ENCODE peak calls at places on chromosome 13, in four cellular contexts. J is H1, F is body of pancreas, B is A549. C is an unnamed sample.

GRCh38 chr13:38002596-38002995 is 133.0 kb upstream of the TRPC4 start:
- DNase-seq in J (no peak), B (no peak), F (no peak), C (no peak)

GRCh38 chr13:99371956-99372355 is 64.8 kb upstream of the GPR183 start:
- DNase-seq in F (peak), B (no peak), J (no peak), C (no peak)

GRCh38 chr13:20263393-20264044 is 31.4 kb upstream of the GJB6 start:
- DNase-seq in F (no peak), J (no peak), B (no peak), C (no peak)

GRCh38 chr13:95050800-95051620 is 250.2 kb downstream of the ABCC4 start:
- DNase-seq in B (no peak), J (no peak), F (no peak), C (no peak)

GRCh38 chr13:35760678-35761308 is 284.3 kb upstream of the MAB21L1 start:
- DNase-seq in B (no peak), J (no peak), F (no peak), C (no peak)

GRCh38 chr13:24073657-24074056 is 86.9 kb upstream of the SPATA13 start:
- DNase-seq in F (no peak), J (no peak), B (no peak), C (no peak)

GRCh38 chr13:79723462-79724116 is 242.6 kb downstream of the NDFIP2 start:
- DNase-seq in B (no peak), F (no peak), J (no peak), C (no peak)

GRCh38 chr13:91133941-91134772 is 213.3 kb upstream of the MIR17HG start:
- DNase-seq in F (peak), J (no peak), B (peak), C (no peak)

GRCh38 chr13:52156724-52157251 is 2.6 kb downstream of the NEK3 start:
- DNase-seq in B (no peak), J (no peak), F (no peak), C (no peak)

GRCh38 chr13:108987488-108987887 is 358.1 kb downstream of the MYO16 start:
- DNase-seq in F (no peak), J (no peak), B (no peak), C (no peak)

GRCh38 chr13:74145249-74145970 is 11.2 kb upstream of the KLF12 start:
- DNase-seq in F (no peak), J (no peak), B (no peak), C (no peak)

GRCh38 chr13:34347784-34348573 is 530.0 kb downstream of the RFC3 start:
- DNase-seq in J (no peak), F (peak), B (no peak), C (no peak)

GRCh38 chr13:89315287-89315686 is 1644.1 kb downstream of the SLITRK5 start:
- DNase-seq in J (no peak), B (no peak), F (no peak), C (no peak)

GRCh38 chr13:113947321-113948033 is 26.4 kb downstream of the C13orf46 start:
- DNase-seq in F (peak), J (no peak), B (peak), C (no peak)

GRCh38 chr13:110705826-110706569 is at the start of gene CARS2:
- DNase-seq in J (peak), B (peak), F (peak), C (peak)
- TF ChIP-seq POLR2A in J (peak), B (peak), F (peak), C (peak)

GRCh38 chr13:45433381-45433790 is 15.2 kb upstream of the SLC25A30 start:
- DNase-seq in F (no peak), J (no peak), B (no peak), C (no peak)
- TF ChIP-seq POLR2A in F (no peak), J (no peak), B (no peak), C (no peak)

DNA sequence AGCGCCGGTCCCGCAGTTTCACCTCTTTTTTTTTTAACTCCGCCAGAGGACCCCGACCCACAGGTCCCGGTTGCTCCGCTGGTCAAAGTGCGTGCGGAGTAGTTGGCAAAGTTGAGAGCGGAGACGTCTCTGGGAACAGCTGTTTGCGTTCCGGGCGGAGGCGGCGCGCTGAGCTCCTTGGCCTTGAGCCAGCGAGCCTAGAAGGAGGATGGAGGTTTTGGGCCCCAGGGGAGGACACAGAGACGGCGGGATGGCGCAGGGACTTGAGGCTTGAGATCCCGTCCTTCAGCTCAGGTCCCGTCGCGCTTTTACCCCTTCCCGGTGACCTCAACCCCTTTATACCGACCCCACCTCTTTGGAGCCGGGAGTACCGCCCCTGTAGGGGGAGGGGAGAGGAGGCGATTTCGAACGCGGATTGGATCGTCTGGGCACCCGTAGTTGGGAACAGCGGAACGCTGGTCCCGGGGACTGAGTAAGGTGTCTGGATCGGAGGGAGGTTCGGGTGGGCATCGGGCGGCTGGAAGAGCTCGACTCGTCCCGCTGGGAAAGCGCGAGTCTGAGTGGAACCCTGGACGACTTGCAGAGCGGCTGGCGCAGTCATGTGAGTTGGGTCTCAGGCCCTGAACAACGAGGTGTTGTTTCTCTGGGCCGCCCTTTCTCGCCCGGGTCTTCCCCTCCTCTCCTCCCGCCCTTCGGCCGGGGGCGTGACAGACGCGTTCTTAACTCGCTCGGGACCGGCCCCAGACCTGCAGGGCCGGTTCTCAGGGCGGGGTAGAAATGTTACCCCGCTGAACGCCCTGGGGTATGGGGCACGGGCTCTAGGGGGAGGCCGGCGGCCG is at the start of gene WBP4:
- DNase-seq in B (peak), F (peak), J (peak), C (peak)
- TF ChIP-seq POLR2A in B (peak), F (peak), J (peak), C (peak)

GRCh38 chr13:77309254-77309653 is 17.6 kb downstream of the MYCBP2 start:
- DNase-seq in B (no peak), J (no peak), F (no peak), C (no peak)

GRCh38 chr13:77310579-77311279 is 16.2 kb downstream of the MYCBP2 start:
- DNase-seq in B (no peak), F (no peak), J (no peak), C (no peak)

GRCh38 chr13:77313923-77314322 is 13.0 kb downstream of the MYCBP2 start:
- DNase-seq in B (no peak), F (no peak), J (no peak), C (no peak)

GRCh38 chr13:77310161-77310560 is 16.7 kb downstream of the MYCBP2 start:
- DNase-seq in B (no peak), J (no peak), F (no peak), C (no peak)

DNA sequence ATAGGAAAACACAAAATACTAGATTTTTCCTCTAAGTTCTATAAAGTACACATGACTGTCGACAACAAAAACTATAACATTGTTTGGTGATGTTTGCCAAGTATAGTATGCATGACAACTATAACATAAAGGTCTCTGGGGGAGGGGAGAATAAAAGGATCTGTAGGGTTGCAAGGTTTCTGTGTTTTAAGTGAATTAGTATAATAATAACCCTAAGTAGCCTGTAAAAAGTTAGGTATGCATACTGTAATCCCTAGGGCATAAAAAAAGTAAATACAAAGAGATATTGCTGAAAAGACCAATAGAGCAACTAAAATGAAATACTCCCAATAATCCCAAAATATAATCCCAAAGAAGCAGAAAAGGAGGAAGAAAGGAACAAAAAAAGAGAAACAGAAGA is 14.6 kb downstream of the MYCBP2 start:
- DNase-seq in J (no peak), B (no peak), F (no peak), C (no peak)
- TF ChIP-seq POLR2A in J (no peak), B (no peak), F (no peak), C (no peak)

GRCh38 chr13:110713981-110714797 is 689 bp downstream of the ING1 start:
- DNase-seq in F (peak), B (peak), J (peak), C (peak)

GRCh38 chr13:110716235-110716505 is 2.7 kb downstream of the ING1 start:
- DNase-seq in F (peak), J (no peak), B (peak), C (no peak)

GRCh38 chr13:110713642-110713952 is at the start of gene ING1:
- DNase-seq in J (no peak), F (no peak), B (no peak), C (no peak)

GRCh38 chr13:110714798-110715394 is 1.4 kb downstream of the ING1 start:
- DNase-seq in B (no peak), J (peak), F (peak), C (no peak)

GRCh38 chr13:110715395-110716234 is 2.1 kb downstream of the ING1 start:
- DNase-seq in J (peak), F (peak), B (peak), C (peak)
- TF ChIP-seq POLR2A in J (peak), F (peak), B (peak), C (no peak)

GRCh38 chr13:46168341-46168740 is 13.6 kb downstream of the LCP1 start:
- DNase-seq in F (peak), J (no peak), B (no peak), C (no peak)
- TF ChIP-seq POLR2A in F (no peak), J (no peak), B (no peak), C (peak)

GRCh38 chr13:50125556-50126377 is 110.5 kb downstream of the KCNRG start:
- DNase-seq in J (peak), F (peak), B (peak), C (no peak)
- TF ChIP-seq POLR2A in J (no peak), F (peak), B (peak), C (no peak)

GRCh38 chr13:27619093-27619705 is 1.1 kb downstream of the LNX2 start:
- DNase-seq in J (no peak), B (no peak), F (peak), C (no peak)
- TF ChIP-seq POLR2A in J (no peak), B (no peak), F (no peak), C (no peak)